ENCODE peak calls at places on chromosome 3, in eight cellular contexts. One of them, this sample, is unnamed.

GRCh38 chr3:13522236-13522635 is 26.7 kb upstream of the FBLN2 start:
- DNase-seq in lower lobe of right lung: no peak
- DNase-seq in GDM1: no peak
- DNase-seq in IMR-90: no peak
- DNase-seq in Peyer's patch: no peak
- DNase-seq in activated naive CD4-positive, alpha-beta T cell: no peak
- DNase-seq in NCI-H2081: no peak
- DNase-seq in astrocyte of the cerebellum: no peak
- DNase-seq in this sample: no peak

GRCh38 chr3:188111002-188111584 is 42.9 kb upstream of the LPP start:
- DNase-seq in lower lobe of right lung: no peak
- DNase-seq in GDM1: no peak
- DNase-seq in IMR-90: no peak
- DNase-seq in Peyer's patch: no peak
- DNase-seq in activated naive CD4-positive, alpha-beta T cell: no peak
- DNase-seq in NCI-H2081: no peak
- DNase-seq in astrocyte of the cerebellum: no peak
- DNase-seq in this sample: peak

GRCh38 chr3:30123224-30123623 is 483.2 kb upstream of the TGFBR2 start:
- DNase-seq in lower lobe of right lung: no peak
- DNase-seq in GDM1: no peak
- DNase-seq in IMR-90: no peak
- DNase-seq in Peyer's patch: no peak
- DNase-seq in activated naive CD4-positive, alpha-beta T cell: no peak
- DNase-seq in NCI-H2081: no peak
- DNase-seq in astrocyte of the cerebellum: no peak
- DNase-seq in this sample: no peak

GRCh38 chr3:176765491-176765890 is 431.8 kb downstream of the TBL1XR1 start:
- DNase-seq in lower lobe of right lung: no peak
- DNase-seq in GDM1: no peak
- DNase-seq in IMR-90: peak
- DNase-seq in Peyer's patch: no peak
- DNase-seq in activated naive CD4-positive, alpha-beta T cell: no peak
- DNase-seq in NCI-H2081: no peak
- DNase-seq in astrocyte of the cerebellum: no peak
- DNase-seq in this sample: no peak

GRCh38 chr3:112038863-112039262 is 4.3 kb downstream of the TMPRSS7 start:
- DNase-seq in lower lobe of right lung: no peak
- DNase-seq in GDM1: no peak
- DNase-seq in IMR-90: peak
- DNase-seq in Peyer's patch: no peak
- DNase-seq in activated naive CD4-positive, alpha-beta T cell: no peak
- DNase-seq in NCI-H2081: no peak
- DNase-seq in astrocyte of the cerebellum: no peak
- DNase-seq in this sample: peak

GRCh38 chr3:154967090-154967489 is 113.0 kb upstream of the MME start:
- DNase-seq in lower lobe of right lung: no peak
- DNase-seq in GDM1: no peak
- DNase-seq in IMR-90: no peak
- DNase-seq in Peyer's patch: no peak
- DNase-seq in activated naive CD4-positive, alpha-beta T cell: no peak
- DNase-seq in NCI-H2081: no peak
- DNase-seq in astrocyte of the cerebellum: no peak
- DNase-seq in this sample: no peak

GRCh38 chr3:58163234-58163633 is 47.5 kb downstream of the DNASE1L3 start:
- DNase-seq in lower lobe of right lung: no peak
- DNase-seq in GDM1: no peak
- DNase-seq in IMR-90: peak
- DNase-seq in Peyer's patch: no peak
- DNase-seq in activated naive CD4-positive, alpha-beta T cell: no peak
- DNase-seq in NCI-H2081: no peak
- DNase-seq in astrocyte of the cerebellum: peak
- DNase-seq in this sample: peak

GRCh38 chr3:187360087-187360486 is 8.1 kb upstream of the RTP4 start:
- DNase-seq in lower lobe of right lung: no peak
- DNase-seq in GDM1: no peak
- DNase-seq in IMR-90: no peak
- DNase-seq in Peyer's patch: no peak
- DNase-seq in activated naive CD4-positive, alpha-beta T cell: no peak
- DNase-seq in NCI-H2081: no peak
- DNase-seq in astrocyte of the cerebellum: no peak
- DNase-seq in this sample: no peak

GRCh38 chr3:78880588-78881461 is 887.0 kb downstream of the ROBO1 start:
- DNase-seq in lower lobe of right lung: no peak
- DNase-seq in GDM1: no peak
- DNase-seq in IMR-90: no peak
- DNase-seq in Peyer's patch: no peak
- DNase-seq in activated naive CD4-positive, alpha-beta T cell: no peak
- DNase-seq in NCI-H2081: no peak
- DNase-seq in astrocyte of the cerebellum: no peak
- DNase-seq in this sample: no peak

GRCh38 chr3:140499114-140499757 is 178.6 kb upstream of the TRIM42 start:
- DNase-seq in lower lobe of right lung: no peak
- DNase-seq in GDM1: no peak
- DNase-seq in IMR-90: no peak
- DNase-seq in Peyer's patch: no peak
- DNase-seq in activated naive CD4-positive, alpha-beta T cell: no peak
- DNase-seq in NCI-H2081: no peak
- DNase-seq in astrocyte of the cerebellum: no peak
- DNase-seq in this sample: peak

GRCh38 chr3:23810342-23811116 is 4.8 kb downstream of the UBE2E1 start:
- DNase-seq in lower lobe of right lung: peak
- DNase-seq in GDM1: peak
- DNase-seq in IMR-90: no peak
- DNase-seq in Peyer's patch: peak
- DNase-seq in activated naive CD4-positive, alpha-beta T cell: peak
- DNase-seq in NCI-H2081: peak
- DNase-seq in astrocyte of the cerebellum: no peak
- DNase-seq in this sample: peak

GRCh38 chr3:119294402-119294888 is 262 bp downstream of the ARHGAP31 start:
- DNase-seq in lower lobe of right lung: peak
- DNase-seq in GDM1: peak
- DNase-seq in IMR-90: no peak
- DNase-seq in Peyer's patch: peak
- DNase-seq in activated naive CD4-positive, alpha-beta T cell: peak
- DNase-seq in NCI-H2081: no peak
- DNase-seq in astrocyte of the cerebellum: no peak
- DNase-seq in this sample: no peak

GRCh38 chr3:149415484-149415883 is 38.0 kb upstream of the TM4SF1 start:
- DNase-seq in lower lobe of right lung: no peak
- DNase-seq in GDM1: no peak
- DNase-seq in IMR-90: no peak
- DNase-seq in Peyer's patch: no peak
- DNase-seq in activated naive CD4-positive, alpha-beta T cell: no peak
- DNase-seq in NCI-H2081: no peak
- DNase-seq in astrocyte of the cerebellum: no peak
- DNase-seq in this sample: no peak

GRCh38 chr3:193389335-193389734 is 10.8 kb upstream of the ATP13A5 start:
- DNase-seq in lower lobe of right lung: no peak
- DNase-seq in GDM1: no peak
- DNase-seq in IMR-90: no peak
- DNase-seq in Peyer's patch: no peak
- DNase-seq in activated naive CD4-positive, alpha-beta T cell: no peak
- DNase-seq in NCI-H2081: peak
- DNase-seq in astrocyte of the cerebellum: no peak
- DNase-seq in this sample: no peak

GRCh38 chr3:50010959-50011358 is 71.0 kb downstream of the RBM6 start:
- DNase-seq in lower lobe of right lung: no peak
- DNase-seq in GDM1: no peak
- DNase-seq in IMR-90: peak
- DNase-seq in Peyer's patch: no peak
- DNase-seq in activated naive CD4-positive, alpha-beta T cell: no peak
- DNase-seq in NCI-H2081: no peak
- DNase-seq in astrocyte of the cerebellum: no peak
- DNase-seq in this sample: peak

GRCh38 chr3:37731895-37732294 is 129.8 kb upstream of the CTDSPL start:
- DNase-seq in lower lobe of right lung: no peak
- DNase-seq in GDM1: no peak
- DNase-seq in IMR-90: no peak
- DNase-seq in Peyer's patch: no peak
- DNase-seq in activated naive CD4-positive, alpha-beta T cell: no peak
- DNase-seq in NCI-H2081: no peak
- DNase-seq in astrocyte of the cerebellum: no peak
- DNase-seq in this sample: no peak

GRCh38 chr3:82940124-82940523 is 1178.7 kb upstream of the GBE1 start:
- DNase-seq in lower lobe of right lung: peak
- DNase-seq in GDM1: no peak
- DNase-seq in IMR-90: no peak
- DNase-seq in Peyer's patch: no peak
- DNase-seq in activated naive CD4-positive, alpha-beta T cell: no peak
- DNase-seq in NCI-H2081: no peak
- DNase-seq in astrocyte of the cerebellum: no peak
- DNase-seq in this sample: no peak

GRCh38 chr3:4033296-4033695 is 234.1 kb downstream of the LRRN1 start:
- DNase-seq in lower lobe of right lung: no peak
- DNase-seq in GDM1: no peak
- DNase-seq in IMR-90: no peak
- DNase-seq in Peyer's patch: no peak
- DNase-seq in activated naive CD4-positive, alpha-beta T cell: no peak
- DNase-seq in NCI-H2081: no peak
- DNase-seq in astrocyte of the cerebellum: no peak
- DNase-seq in this sample: no peak

GRCh38 chr3:49311283-49311682 is 28.6 kb downstream of the USP4 start:
- DNase-seq in lower lobe of right lung: no peak
- DNase-seq in GDM1: no peak
- DNase-seq in IMR-90: no peak
- DNase-seq in Peyer's patch: no peak
- DNase-seq in activated naive CD4-positive, alpha-beta T cell: no peak
- DNase-seq in NCI-H2081: no peak
- DNase-seq in astrocyte of the cerebellum: no peak
- DNase-seq in this sample: no peak

GRCh38 chr3:53806182-53807116 is 39.8 kb downstream of the CHDH start:
- DNase-seq in lower lobe of right lung: no peak
- DNase-seq in GDM1: no peak
- DNase-seq in IMR-90: peak
- DNase-seq in Peyer's patch: no peak
- DNase-seq in activated naive CD4-positive, alpha-beta T cell: no peak
- DNase-seq in NCI-H2081: no peak
- DNase-seq in astrocyte of the cerebellum: peak
- DNase-seq in this sample: peak

GRCh38 chr3:170709046-170709445 is 123.2 kb upstream of the SLC7A14 start:
- DNase-seq in lower lobe of right lung: no peak
- DNase-seq in GDM1: no peak
- DNase-seq in IMR-90: peak
- DNase-seq in Peyer's patch: no peak
- DNase-seq in activated naive CD4-positive, alpha-beta T cell: no peak
- DNase-seq in NCI-H2081: no peak
- DNase-seq in astrocyte of the cerebellum: no peak
- DNase-seq in this sample: peak

GRCh38 chr3:111917300-111917699 is 58.2 kb downstream of the PHLDB2 start:
- DNase-seq in lower lobe of right lung: no peak
- DNase-seq in GDM1: no peak
- DNase-seq in IMR-90: peak
- DNase-seq in Peyer's patch: no peak
- DNase-seq in activated naive CD4-positive, alpha-beta T cell: no peak
- DNase-seq in NCI-H2081: no peak
- DNase-seq in astrocyte of the cerebellum: no peak
- DNase-seq in this sample: peak

GRCh38 chr3:196141866-196142673 is 60.2 kb upstream of the TFRC start:
- DNase-seq in lower lobe of right lung: peak
- DNase-seq in GDM1: no peak
- DNase-seq in IMR-90: no peak
- DNase-seq in Peyer's patch: no peak
- DNase-seq in activated naive CD4-positive, alpha-beta T cell: no peak
- DNase-seq in NCI-H2081: no peak
- DNase-seq in astrocyte of the cerebellum: no peak
- DNase-seq in this sample: no peak

GRCh38 chr3:154885016-154885415 is 195.1 kb upstream of the MME start:
- DNase-seq in lower lobe of right lung: no peak
- DNase-seq in GDM1: no peak
- DNase-seq in IMR-90: peak
- DNase-seq in Peyer's patch: no peak
- DNase-seq in activated naive CD4-positive, alpha-beta T cell: no peak
- DNase-seq in NCI-H2081: no peak
- DNase-seq in astrocyte of the cerebellum: no peak
- DNase-seq in this sample: peak

GRCh38 chr3:131361464-131362421 is 19.8 kb upstream of the NUDT16 start:
- DNase-seq in lower lobe of right lung: peak
- DNase-seq in GDM1: no peak
- DNase-seq in IMR-90: peak
- DNase-seq in Peyer's patch: peak
- DNase-seq in activated naive CD4-positive, alpha-beta T cell: no peak
- DNase-seq in NCI-H2081: peak
- DNase-seq in astrocyte of the cerebellum: no peak
- DNase-seq in this sample: peak

GRCh38 chr3:71949403-71949802 is 164.5 kb upstream of the PROK2 start:
- DNase-seq in lower lobe of right lung: no peak
- DNase-seq in GDM1: no peak
- DNase-seq in IMR-90: no peak
- DNase-seq in Peyer's patch: no peak
- DNase-seq in activated naive CD4-positive, alpha-beta T cell: no peak
- DNase-seq in NCI-H2081: no peak
- DNase-seq in astrocyte of the cerebellum: no peak
- DNase-seq in this sample: no peak

GRCh38 chr3:50624634-50625033 is 7.7 kb downstream of the MAPKAPK3 start:
- DNase-seq in lower lobe of right lung: no peak
- DNase-seq in GDM1: no peak
- DNase-seq in IMR-90: no peak
- DNase-seq in Peyer's patch: no peak
- DNase-seq in activated naive CD4-positive, alpha-beta T cell: no peak
- DNase-seq in NCI-H2081: no peak
- DNase-seq in astrocyte of the cerebellum: no peak
- DNase-seq in this sample: no peak

GRCh38 chr3:112640333-112640863 is 545 bp downstream of the CCDC80 start:
- DNase-seq in lower lobe of right lung: no peak
- DNase-seq in GDM1: no peak
- DNase-seq in IMR-90: peak
- DNase-seq in Peyer's patch: no peak
- DNase-seq in activated naive CD4-positive, alpha-beta T cell: no peak
- DNase-seq in NCI-H2081: no peak
- DNase-seq in astrocyte of the cerebellum: peak
- DNase-seq in this sample: peak

GRCh38 chr3:157271283-157271882 is 111.4 kb upstream of the CCNL1 start:
- DNase-seq in lower lobe of right lung: no peak
- DNase-seq in GDM1: no peak
- DNase-seq in IMR-90: no peak
- DNase-seq in Peyer's patch: no peak
- DNase-seq in activated naive CD4-positive, alpha-beta T cell: no peak
- DNase-seq in NCI-H2081: no peak
- DNase-seq in astrocyte of the cerebellum: no peak
- DNase-seq in this sample: no peak

GRCh38 chr3:178384302-178384939 is 151.8 kb upstream of the KCNMB2 start:
- DNase-seq in lower lobe of right lung: no peak
- DNase-seq in GDM1: no peak
- DNase-seq in IMR-90: no peak
- DNase-seq in Peyer's patch: no peak
- DNase-seq in activated naive CD4-positive, alpha-beta T cell: no peak
- DNase-seq in NCI-H2081: no peak
- DNase-seq in astrocyte of the cerebellum: no peak
- DNase-seq in this sample: peak

GRCh38 chr3:195246608-195247007 is 24.4 kb downstream of the XXYLT1 start:
- DNase-seq in lower lobe of right lung: peak
- DNase-seq in GDM1: no peak
- DNase-seq in IMR-90: no peak
- DNase-seq in Peyer's patch: no peak
- DNase-seq in activated naive CD4-positive, alpha-beta T cell: no peak
- DNase-seq in NCI-H2081: no peak
- DNase-seq in astrocyte of the cerebellum: no peak
- DNase-seq in this sample: no peak

GRCh38 chr3:170961616-170962400 is 53.4 kb upstream of the EIF5A2 start:
- DNase-seq in lower lobe of right lung: no peak
- DNase-seq in GDM1: no peak
- DNase-seq in IMR-90: peak
- DNase-seq in Peyer's patch: no peak
- DNase-seq in activated naive CD4-positive, alpha-beta T cell: no peak
- DNase-seq in NCI-H2081: peak
- DNase-seq in astrocyte of the cerebellum: peak
- DNase-seq in this sample: peak

GRCh38 chr3:48459773-48460516 is 13.4 kb downstream of the ATRIP start:
- DNase-seq in lower lobe of right lung: no peak
- DNase-seq in GDM1: no peak
- DNase-seq in IMR-90: no peak
- DNase-seq in Peyer's patch: no peak
- DNase-seq in activated naive CD4-positive, alpha-beta T cell: no peak
- DNase-seq in NCI-H2081: no peak
- DNase-seq in astrocyte of the cerebellum: no peak
- DNase-seq in this sample: no peak

GRCh38 chr3:111541911-111542483 is at the start of gene CD96:
- DNase-seq in lower lobe of right lung: no peak
- DNase-seq in GDM1: no peak
- DNase-seq in IMR-90: peak
- DNase-seq in Peyer's patch: peak
- DNase-seq in activated naive CD4-positive, alpha-beta T cell: peak
- DNase-seq in NCI-H2081: no peak
- DNase-seq in astrocyte of the cerebellum: peak
- DNase-seq in this sample: peak